ENCODE peak calls at places on chromosomes 16 and 17, in nine cellular contexts. R is SK-N-SH, V is heart right ventricle, H is HCT116, G is heart left ventricle, E is uterus, C is neural progenitor cell, X is Caco-2, Y is mucosa of descending colon. K is an unnamed sample. For H3K36me3, the result is how much of the 10 kb centered on the place peaks cover.

GRCh38 chr17:4485676-4486646 is 12.7 kb upstream of the SPNS2 start:
- DNase-seq in R (peak), V (no peak), H (no peak), G (no peak), E (no peak), C (no peak), X (no peak), Y (peak), K (no peak)

GRCh38 chr17:83109793-83110645 is 30.6 kb downstream of the METRNL start:
- DNase-seq in R (peak), V (peak), H (peak), G (peak), E (peak), C (no peak), X (no peak), Y (peak), K (peak)

GRCh38 chr16:8492690-8493089 is 97.6 kb downstream of the TMEM114 start:
- DNase-seq in R (no peak), V (no peak), H (no peak), G (no peak), E (no peak), C (no peak), X (no peak), Y (no peak), K (no peak)

GRCh38 chr16:24977673-24978065 is 37.5 kb downstream of the ARHGAP17 start:
- DNase-seq in R (no peak), V (no peak), H (no peak), G (no peak), E (no peak), C (no peak), X (no peak), Y (no peak), K (peak)

GRCh38 chr16:14300631-14301149 is 229.6 kb downstream of the MRTFB start:
- DNase-seq in R (peak), V (peak), H (peak), G (peak), E (peak), C (peak), X (peak), Y (peak), K (peak)

GRCh38 chr16:56736476-56736875 is 6.5 kb downstream of the NUP93 start:
- DNase-seq in R (no peak), V (no peak), H (no peak), G (no peak), E (no peak), C (no peak), X (no peak), Y (no peak), K (no peak)

GRCh38 chr17:45341389-45342158 is 24.8 kb upstream of the MAP3K14 start:
- DNase-seq in R (peak), V (peak), H (peak), G (peak), E (peak), C (peak), X (peak), Y (no peak), K (peak)

GRCh38 chr17:81271226-81271625 is 23.9 kb downstream of the SLC38A10 start:
- DNase-seq in R (no peak), V (no peak), H (no peak), G (peak), E (no peak), C (no peak), X (no peak), Y (no peak), K (no peak)

GRCh38 chr16:69928856-69929400 is 22.2 kb upstream of the CLEC18A start:
- DNase-seq in R (no peak), V (no peak), H (no peak), G (no peak), E (no peak), C (no peak), X (no peak), Y (no peak), K (no peak)

GRCh38 chr17:56141046-56141839 is 12.0 kb upstream of the ANKFN1 start:
- DNase-seq in R (no peak), V (no peak), H (no peak), G (no peak), E (no peak), C (no peak), X (no peak), Y (no peak), K (no peak)

GRCh38 chr16:53417011-53417410 is 17.3 kb upstream of the RBL2 start:
- DNase-seq in R (no peak), V (no peak), H (no peak), G (no peak), E (no peak), C (no peak), X (no peak), Y (no peak), K (no peak)

GRCh38 chr16:57826706-57827625 is 24.7 kb upstream of the KIFC3 start:
- DNase-seq in R (no peak), V (no peak), H (no peak), G (peak), E (no peak), C (no peak), X (peak), Y (no peak), K (no peak)

GRCh38 chr17:49676276-49676868 is 1.5 kb downstream of the SPOP start:
- DNase-seq in R (no peak), V (no peak), H (no peak), G (no peak), E (no peak), C (peak), X (no peak), Y (no peak), K (peak)

GRCh38 chr16:10067406-10067805 is 114.8 kb downstream of the GRIN2A start:
- DNase-seq in R (peak), V (no peak), H (no peak), G (no peak), E (no peak), C (no peak), X (no peak), Y (no peak), K (no peak)

GRCh38 chr16:75621170-75621477 is 2.0 kb downstream of the ADAT1 start:
- DNase-seq in R (peak), V (no peak), H (no peak), G (no peak), E (no peak), C (peak), X (no peak), Y (no peak), K (no peak)

GRCh38 chr17:44307387-44308186 is 814 bp upstream of the RUNDC3A start:
- DNase-seq in R (peak), V (peak), H (no peak), G (peak), E (no peak), C (peak), X (peak), Y (peak), K (no peak)

GRCh38 chr16:3999479-3999868 is 116.8 kb downstream of the ADCY9 start:
- DNase-seq in R (no peak), V (peak), H (no peak), G (peak), E (peak), C (peak), X (no peak), Y (peak), K (peak)

GRCh38 chr16:68433316-68433715 is 15.0 kb downstream of the SMPD3 start:
- DNase-seq in R (no peak), V (no peak), H (no peak), G (no peak), E (no peak), C (no peak), X (no peak), Y (no peak), K (no peak)

GRCh38 chr16:65769055-65769465 is 597.4 kb upstream of the CDH5 start:
- DNase-seq in R (no peak), V (no peak), H (no peak), G (no peak), E (no peak), C (no peak), X (peak), Y (no peak), K (peak)

GRCh38 chr16:1010266-1010665 is 28.7 kb downstream of the SOX8 start:
- DNase-seq in R (no peak), V (no peak), H (no peak), G (no peak), E (no peak), C (no peak), X (no peak), Y (no peak), K (no peak)

GRCh38 chr16:80526418-80527061 is 14.3 kb upstream of the DYNLRB2 start:
- DNase-seq in R (peak), V (peak), H (peak), G (peak), E (peak), C (peak), X (peak), Y (peak), K (peak)

GRCh38 chr17:10052414-10052813 is 146.0 kb downstream of the GAS7 start:
- DNase-seq in R (no peak), V (no peak), H (no peak), G (no peak), E (no peak), C (no peak), X (no peak), Y (no peak), K (no peak)

GRCh38 chr17:19760781-19761180 is 12.7 kb upstream of the ALDH3A1 start:
- DNase-seq in R (no peak), V (no peak), H (no peak), G (no peak), E (no peak), C (no peak), X (no peak), Y (no peak), K (no peak)
- TF ChIP-seq CTCF in R (no peak), V (no peak), H (no peak), G (no peak), E (no peak), C (no peak), X (no peak), Y (no peak), K (no peak)

GRCh38 chr16:87410530-87410929 is 18.4 kb downstream of the MAP1LC3B start:
- DNase-seq in R (no peak), V (no peak), H (no peak), G (no peak), E (no peak), C (no peak), X (no peak), Y (no peak), K (no peak)
- H3K36me3 ChIP-seq in R (half or more), V (under half), H (under half), G (half or more), E (under half), C (under half), X (under half), Y (under half), K (under half)

GRCh38 chr17:17401271-17401781 is 75.5 kb upstream of the MED9 start:
- DNase-seq in R (no peak), V (no peak), H (peak), G (no peak), E (no peak), C (peak), X (peak), Y (no peak), K (no peak)
- TF ChIP-seq CTCF in R (peak), V (peak), H (peak), G (no peak), E (no peak), C (peak), X (no peak), Y (no peak), K (peak)

DNA sequence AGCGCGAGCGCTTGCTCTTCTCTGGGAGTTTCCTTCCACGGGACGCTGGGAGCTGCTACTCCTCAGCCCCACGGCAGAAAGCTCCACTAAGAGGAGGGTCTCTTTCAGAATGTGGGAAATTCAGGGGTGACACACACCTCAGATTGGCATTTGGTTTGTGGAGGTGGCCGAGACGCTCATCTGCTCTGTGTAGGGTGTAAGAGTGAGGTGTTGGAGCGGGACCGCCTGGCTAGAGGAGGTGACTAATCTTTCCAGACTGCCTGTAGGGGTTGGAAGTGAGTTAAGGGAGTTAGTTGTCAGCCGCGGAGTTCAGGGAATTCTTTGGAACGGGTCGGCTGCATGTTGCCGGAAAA is 741 bp downstream of the PSMD11 start:
- DNase-seq in R (no peak), V (peak), H (no peak), G (peak), E (no peak), C (peak), X (peak), Y (no peak), K (peak)
- H3K36me3 ChIP-seq in R (under half), V (under half), H (under half), G (under half), E (under half), C (under half), X (under half), Y (under half), K (under half)

GRCh38 chr17:21090889-21091618 is 35.7 kb upstream of the DHRS7B start:
- DNase-seq in R (no peak), V (no peak), H (no peak), G (no peak), E (no peak), C (no peak), X (no peak), Y (no peak), K (no peak)
- TF ChIP-seq CTCF in R (no peak), V (no peak), H (no peak), G (no peak), E (no peak), C (no peak), X (no peak), Y (no peak), K (no peak)

GRCh38 chr17:64531955-64532371 is 25.2 kb downstream of the CEP95 start:
- DNase-seq in R (no peak), V (no peak), H (no peak), G (no peak), E (no peak), C (no peak), X (no peak), Y (no peak), K (no peak)
- H3K36me3 ChIP-seq in R (half or more), V (under half), H (half or more), G (half or more), E (under half), C (under half), X (under half), Y (under half), K (half or more)

GRCh38 chr17:17424552-17424951 is 52.2 kb upstream of the MED9 start:
- DNase-seq in R (no peak), V (no peak), H (no peak), G (no peak), E (no peak), C (no peak), X (no peak), Y (no peak), K (no peak)

GRCh38 chr17:17426184-17426583 is 50.6 kb upstream of the MED9 start:
- DNase-seq in R (no peak), V (no peak), H (no peak), G (no peak), E (no peak), C (no peak), X (no peak), Y (no peak), K (no peak)

GRCh38 chr17:17425591-17425990 is 51.2 kb upstream of the MED9 start:
- DNase-seq in R (no peak), V (no peak), H (no peak), G (peak), E (no peak), C (no peak), X (no peak), Y (no peak), K (no peak)

GRCh38 chr17:17423656-17424055 is 53.1 kb upstream of the MED9 start:
- DNase-seq in R (no peak), V (no peak), H (no peak), G (no peak), E (no peak), C (no peak), X (no peak), Y (no peak), K (no peak)

GRCh38 chr17:17425005-17425404 is 51.8 kb upstream of the MED9 start:
- DNase-seq in R (no peak), V (no peak), H (no peak), G (no peak), E (no peak), C (no peak), X (no peak), Y (no peak), K (no peak)
- TF ChIP-seq CTCF in R (no peak), V (no peak), H (no peak), G (no peak), E (no peak), C (no peak), X (no peak), Y (no peak), K (no peak)

DNA sequence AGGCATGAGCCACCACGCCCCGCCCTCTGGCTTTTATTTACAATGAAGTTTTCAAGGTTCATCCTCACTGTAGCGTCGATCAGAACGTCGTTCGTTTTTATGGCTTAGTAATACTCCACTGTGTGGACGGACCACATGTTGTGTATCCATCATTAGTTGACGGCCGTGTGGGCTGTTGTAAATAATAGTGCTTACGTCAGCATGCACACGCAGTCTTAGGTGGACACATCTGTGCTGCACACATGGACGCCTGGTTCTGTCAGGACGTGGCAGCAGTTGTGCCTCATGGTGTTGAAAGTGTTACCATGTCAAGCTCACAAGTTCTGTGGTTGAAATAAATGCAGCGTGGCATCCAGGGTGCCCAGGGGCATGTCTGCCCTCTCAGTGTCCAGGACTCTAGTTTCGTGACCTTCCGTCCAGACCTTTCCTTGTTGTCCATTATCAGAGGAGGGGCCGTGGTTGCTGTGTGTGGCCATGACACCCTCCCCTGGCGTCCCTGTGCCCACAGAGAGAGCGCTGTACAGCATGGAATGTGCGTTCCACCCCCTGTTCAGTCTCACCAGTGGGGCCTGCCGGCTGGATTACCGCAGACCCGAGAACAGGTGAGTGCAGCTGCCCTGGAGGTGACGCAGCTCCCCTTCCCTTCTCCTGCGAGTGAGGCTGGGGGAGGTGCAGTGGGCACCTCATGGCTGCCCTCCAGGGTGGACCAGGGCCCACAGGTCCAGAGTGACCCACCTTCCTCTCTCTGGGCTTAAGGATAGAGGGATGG is 22.3 kb downstream of the TCF25 start:
- DNase-seq in R (no peak), V (no peak), H (no peak), G (no peak), E (no peak), C (no peak), X (no peak), Y (no peak), K (no peak)
- H3K36me3 ChIP-seq in R (half or more), V (under half), H (half or more), G (half or more), E (under half), C (under half), X (under half), Y (under half), K (half or more)

GRCh38 chr17:57368637-57369336 is 112.5 kb downstream of the MSI2 start:
- DNase-seq in R (no peak), V (no peak), H (no peak), G (no peak), E (no peak), C (no peak), X (no peak), Y (no peak), K (no peak)
- TF ChIP-seq CTCF in R (no peak), V (no peak), H (peak), G (no peak), E (no peak), C (no peak), X (no peak), Y (no peak), K (no peak)

DNA sequence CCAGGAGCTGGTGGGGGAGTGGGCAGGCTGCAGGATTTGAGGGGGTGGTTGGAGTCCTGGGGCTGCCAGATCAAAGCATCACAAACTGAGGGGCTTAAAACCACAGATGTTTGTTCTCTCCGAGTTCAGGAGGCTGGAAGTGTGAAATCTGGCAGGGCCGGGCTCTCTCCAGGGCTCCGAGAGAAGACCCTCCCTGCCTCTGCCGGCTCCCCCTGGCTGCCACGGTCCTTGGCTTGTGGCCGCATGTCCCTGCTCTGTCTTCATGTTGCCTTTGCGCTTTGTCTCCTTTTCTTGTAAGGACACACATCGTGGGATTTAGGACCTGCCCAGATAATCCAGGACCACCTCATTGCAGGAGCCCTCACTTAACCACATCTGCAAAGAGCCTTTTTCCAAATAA is 139.8 kb upstream of the GSE1 start:
- DNase-seq in R (no peak), V (no peak), H (no peak), G (no peak), E (no peak), C (peak), X (no peak), Y (no peak), K (no peak)
- H3K36me3 ChIP-seq in R (under half), V (under half), H (under half), G (under half), E (under half), C (under half), X (under half), Y (under half), K (under half)

K was measured in brain microvascular endothelial cell.